ENCODE peak calls at places on chromosomes 1 and 21, in six cellular contexts. T is psoas muscle, C is fibroblast of lung, G is fibroblast of the aortic adventitia, Q is GM20000, Y is astrocyte of the spinal cord. R is an unnamed sample.

GRCh38 chr1:224757508-224757907 is 141.4 kb downstream of the CNIH3 start:
- DNase-seq in T (no peak), C (no peak), G (no peak), Q (no peak), Y (no peak), R (no peak)

GRCh38 chr1:64315402-64315801 is 112.0 kb downstream of the UBE2U start:
- DNase-seq in T (no peak), C (no peak), G (no peak), Q (no peak), Y (no peak), R (no peak)

GRCh38 chr1:239810071-239810481 is 281.6 kb upstream of the FMN2 start:
- DNase-seq in T (no peak), C (no peak), G (no peak), Q (no peak), Y (peak), R (no peak)

GRCh38 chr21:8990326-8991087 is 1530.9 kb upstream of the TPTE start:
- DNase-seq in T (no peak), C (no peak), G (no peak), Q (no peak), Y (no peak), R (no peak)

GRCh38 chr1:154624756-154625643 is 17.0 kb upstream of the ADAR start:
- DNase-seq in T (no peak), C (peak), G (peak), Q (no peak), Y (peak), R (peak)

GRCh38 chr1:56922070-56922469 is 43.7 kb downstream of the C8B start:
- DNase-seq in T (no peak), C (no peak), G (no peak), Q (no peak), Y (no peak), R (no peak)

GRCh38 chr21:27079807-27080206 is 112.9 kb upstream of the ADAMTS5 start:
- DNase-seq in T (no peak), C (no peak), G (no peak), Q (no peak), Y (no peak), R (no peak)

GRCh38 chr1:25757151-25757845 is 42.7 kb upstream of the SELENON start:
- DNase-seq in T (no peak), C (no peak), G (no peak), Q (no peak), Y (no peak), R (no peak)

GRCh38 chr1:21175670-21176581 is 771 bp downstream of the EIF4G3 start:
- DNase-seq in T (peak), C (no peak), G (no peak), Q (peak), Y (peak), R (no peak)

GRCh38 chr1:30129001-30129408 is 594.4 kb downstream of the MATN1 start:
- DNase-seq in T (no peak), C (no peak), G (no peak), Q (no peak), Y (no peak), R (no peak)

GRCh38 chr1:247212012-247212411 is 40.2 kb upstream of the ZNF124 start:
- DNase-seq in T (no peak), C (no peak), G (no peak), Q (peak), Y (no peak), R (no peak)

GRCh38 chr1:186899977-186900376 is 71.2 kb downstream of the PLA2G4A start:
- DNase-seq in T (no peak), C (no peak), G (peak), Q (no peak), Y (no peak), R (no peak)

GRCh38 chr1:145979746-145980435 is 15.4 kb downstream of the POLR3GL start:
- DNase-seq in T (peak), C (peak), G (peak), Q (no peak), Y (no peak), R (no peak)

GRCh38 chr1:116153692-116154031 is 42.5 kb downstream of the MAB21L3 start:
- DNase-seq in T (no peak), C (no peak), G (no peak), Q (no peak), Y (no peak), R (no peak)

GRCh38 chr1:29384496-29385015 is 148.2 kb downstream of the PTPRU start:
- DNase-seq in T (no peak), C (no peak), G (no peak), Q (no peak), Y (no peak), R (no peak)

GRCh38 chr1:63593887-63594617 is 841 bp downstream of the PGM1 start:
- DNase-seq in T (peak), C (peak), G (peak), Q (peak), Y (peak), R (no peak)

GRCh38 chr1:16133007-16133961 is 22.6 kb downstream of the EPHA2 start:
- DNase-seq in T (no peak), C (no peak), G (no peak), Q (no peak), Y (no peak), R (no peak)

GRCh38 chr1:232962761-232963357 is 12.4 kb downstream of the NTPCR start:
- DNase-seq in T (no peak), C (peak), G (peak), Q (no peak), Y (peak), R (no peak)

GRCh38 chr1:148308832-148309458 is 156.9 kb upstream of the NBPF11 start:
- DNase-seq in T (no peak), C (no peak), G (peak), Q (no peak), Y (no peak), R (no peak)

GRCh38 chr1:11898086-11898785 is 28.0 kb downstream of the KIAA2013 start:
- DNase-seq in T (no peak), C (no peak), G (no peak), Q (no peak), Y (no peak), R (no peak)

GRCh38 chr1:234996245-234996757 is 132.3 kb downstream of the TOMM20 start:
- DNase-seq in T (no peak), C (peak), G (no peak), Q (no peak), Y (no peak), R (no peak)

GRCh38 chr1:229205854-229206253 is 65.1 kb upstream of the RAB4A start:
- DNase-seq in T (no peak), C (no peak), G (no peak), Q (no peak), Y (no peak), R (no peak)

GRCh38 chr21:42750737-42751530 is 97.5 kb downstream of the PDE9A start:
- DNase-seq in T (no peak), C (no peak), G (no peak), Q (no peak), Y (no peak), R (no peak)

GRCh38 chr1:226306425-226306824 is 2.5 kb downstream of the LIN9 start:
- DNase-seq in T (no peak), C (no peak), G (no peak), Q (no peak), Y (no peak), R (no peak)

GRCh38 chr21:44930543-44930981 is 9.3 kb upstream of the SLX9 start:
- DNase-seq in T (peak), C (no peak), G (no peak), Q (peak), Y (no peak), R (no peak)

GRCh38 chr1:1387098-1388077 is 11.7 kb downstream of the CCNL2 start:
- DNase-seq in T (no peak), C (no peak), G (no peak), Q (no peak), Y (no peak), R (no peak)

DNA sequence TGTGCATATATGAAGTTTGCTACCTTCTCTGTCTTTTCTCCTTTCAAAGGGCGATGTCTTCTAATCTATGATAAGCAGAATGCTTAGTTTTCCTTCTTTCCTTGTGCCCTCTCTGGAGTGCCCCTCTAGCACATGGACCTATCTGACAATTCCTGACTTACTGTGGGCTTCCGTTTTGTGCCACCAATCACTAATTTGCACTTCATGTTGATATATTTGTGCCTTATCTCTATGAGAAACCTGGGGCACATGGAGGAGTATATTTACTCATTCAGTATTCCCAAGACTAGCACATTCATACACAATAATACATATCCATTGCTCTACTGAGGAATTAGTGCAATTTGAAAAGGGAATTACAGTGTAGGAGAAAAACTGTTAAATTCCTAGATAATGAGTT is 197.7 kb downstream of the CTH start:
- DNase-seq in T (no peak), C (no peak), G (no peak), Q (no peak), Y (no peak), R (no peak)
- TF ChIP-seq CTCF in T (no peak), C (no peak), G (no peak), Q (no peak), Y (no peak), R (no peak)

DNA sequence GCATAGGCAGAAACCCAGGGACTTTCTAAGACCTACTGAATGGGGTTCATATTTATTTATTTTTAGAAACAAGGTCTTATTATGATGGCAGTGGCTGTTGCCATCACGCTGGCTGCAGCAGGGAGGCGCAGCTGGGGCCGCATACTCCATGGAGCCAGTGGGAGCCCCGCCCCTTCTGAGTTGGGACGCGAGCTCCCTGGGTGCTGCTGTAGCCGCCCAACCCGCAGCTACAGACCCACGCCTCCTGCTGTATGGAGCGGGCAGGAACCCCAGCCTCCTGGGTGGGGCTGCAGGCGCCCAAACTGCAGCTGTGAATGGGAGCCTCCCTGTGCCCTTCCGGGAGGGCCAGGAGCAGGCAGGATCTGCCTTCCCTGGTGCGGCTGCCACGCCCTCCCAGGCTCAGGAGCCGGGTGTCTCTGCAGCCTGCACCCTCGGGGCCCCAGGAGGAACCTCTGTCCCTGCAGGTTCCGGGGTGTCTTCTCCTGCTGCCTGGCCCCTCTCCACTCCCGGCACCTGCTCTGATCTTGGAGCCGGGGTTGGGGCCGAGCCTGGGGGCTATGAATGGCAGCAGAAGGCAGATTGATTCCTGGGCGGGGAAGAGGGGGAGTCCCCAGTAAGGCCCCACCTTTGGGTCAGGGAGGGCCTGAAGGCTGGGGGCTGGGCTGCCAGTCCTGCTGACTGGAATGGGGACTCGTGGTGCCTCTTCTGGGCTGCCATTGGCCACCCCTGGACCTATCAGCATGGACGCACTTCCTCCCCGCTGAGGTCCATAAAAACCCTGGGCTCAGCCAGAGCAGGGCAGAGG is 66.5 kb upstream of the LRRN2 start:
- DNase-seq in T (no peak), C (no peak), G (no peak), Q (no peak), Y (no peak), R (no peak)
- TF ChIP-seq CTCF in T (no peak), C (no peak), G (no peak), Q (no peak), Y (no peak), R (no peak)

GRCh38 chr21:38511662-38512243 is 13.5 kb upstream of the ERG start:
- DNase-seq in T (no peak), C (no peak), G (no peak), Q (no peak), Y (no peak), R (no peak)
- TF ChIP-seq CTCF in T (no peak), C (no peak), G (peak), Q (no peak), Y (no peak), R (no peak)

GRCh38 chr1:119516680-119517079 is 9.7 kb downstream of the HSD3B1 start:
- DNase-seq in T (no peak), C (no peak), G (no peak), Q (no peak), Y (no peak), R (no peak)
- TF ChIP-seq CTCF in T (no peak), C (no peak), G (no peak), Q (no peak), Y (no peak), R (no peak)

GRCh38 chr1:69404486-69404885 is 163.2 kb upstream of the LRRC7 start:
- DNase-seq in T (no peak), C (no peak), G (no peak), Q (no peak), Y (no peak), R (no peak)

GRCh38 chr1:69403911-69404310 is 163.8 kb upstream of the LRRC7 start:
- DNase-seq in T (no peak), C (no peak), G (no peak), Q (no peak), Y (no peak), R (no peak)

GRCh38 chr1:69401894-69402293 is 165.8 kb upstream of the LRRC7 start:
- DNase-seq in T (no peak), C (no peak), G (no peak), Q (no peak), Y (no peak), R (no peak)

DNA sequence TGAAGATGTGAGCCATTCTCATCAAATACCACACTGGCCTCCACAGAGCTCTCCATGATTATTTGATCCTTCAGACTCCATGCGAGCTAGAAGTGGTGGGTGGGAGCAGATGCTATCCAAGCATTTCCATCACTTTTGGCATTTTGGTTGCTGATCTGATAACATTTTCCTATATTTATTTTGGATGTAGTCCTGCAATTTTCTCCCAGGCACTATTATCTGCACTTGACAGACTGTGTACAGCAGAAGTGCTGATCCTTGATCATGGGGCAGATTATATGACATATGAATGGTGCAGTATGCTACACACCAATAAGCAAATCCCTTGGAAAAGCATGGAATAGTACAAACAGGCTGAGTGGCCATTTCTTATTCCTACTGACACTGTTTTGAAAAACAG is 167.6 kb upstream of the LRRC7 start:
- DNase-seq in T (no peak), C (no peak), G (no peak), Q (no peak), Y (no peak), R (no peak)
- TF ChIP-seq CTCF in T (no peak), C (no peak), G (no peak), Q (no peak), Y (no peak), R (no peak)

GRCh38 chr1:201375169-201375568 is 2.3 kb downstream of the TNNT2 start:
- DNase-seq in T (no peak), C (no peak), G (no peak), Q (no peak), Y (no peak), R (no peak)
- TF ChIP-seq CTCF in T (no peak), C (peak), G (peak), Q (no peak), Y (peak), R (peak)

DNA sequence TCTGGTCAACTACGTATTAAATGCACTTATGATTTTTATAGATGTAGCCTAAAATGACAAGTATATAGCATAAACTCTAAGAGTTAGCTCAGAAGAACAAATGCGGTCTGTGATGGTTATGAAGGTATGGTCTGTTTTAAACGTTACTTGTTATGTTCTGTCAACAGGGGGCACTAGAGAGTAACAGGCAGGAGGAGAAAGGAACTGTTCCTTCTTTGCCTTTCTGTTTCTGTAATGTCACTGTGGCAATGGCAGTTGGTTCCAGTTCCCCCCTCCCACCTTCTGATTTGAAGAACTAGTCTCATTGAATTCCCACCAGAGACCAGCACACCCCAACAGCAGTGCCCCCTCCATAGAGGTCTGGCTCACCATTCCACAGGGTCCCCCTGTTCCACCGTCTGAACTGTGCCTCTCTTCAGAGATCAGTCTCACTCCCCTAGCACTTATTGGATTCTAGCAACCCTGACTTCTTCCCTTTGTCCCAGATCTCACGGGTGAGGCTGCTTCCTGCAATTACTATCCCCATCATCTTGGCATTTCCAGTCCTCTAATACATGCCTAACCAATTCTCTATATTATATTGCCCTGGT is 14.0 kb downstream of the KRTAP24-1 start:
- DNase-seq in T (no peak), C (no peak), G (no peak), Q (no peak), Y (no peak), R (no peak)
- TF ChIP-seq CTCF in T (no peak), C (no peak), G (no peak), Q (no peak), Y (peak), R (no peak)

GRCh38 chr1:206029484-206029883 is 5.8 kb upstream of the CTSE start:
- DNase-seq in T (peak), C (peak), G (peak), Q (no peak), Y (no peak), R (no peak)

GRCh38 chr1:206035027-206035426 is 11.3 kb upstream of the CTSE start:
- DNase-seq in T (no peak), C (no peak), G (no peak), Q (no peak), Y (no peak), R (no peak)

GRCh38 chr1:206032356-206033140 is 8.9 kb upstream of the CTSE start:
- DNase-seq in T (no peak), C (no peak), G (peak), Q (no peak), Y (no peak), R (no peak)

GRCh38 chr1:206025283-206025820 is 1.7 kb upstream of the CTSE start:
- DNase-seq in T (no peak), C (no peak), G (no peak), Q (no peak), Y (no peak), R (no peak)

DNA sequence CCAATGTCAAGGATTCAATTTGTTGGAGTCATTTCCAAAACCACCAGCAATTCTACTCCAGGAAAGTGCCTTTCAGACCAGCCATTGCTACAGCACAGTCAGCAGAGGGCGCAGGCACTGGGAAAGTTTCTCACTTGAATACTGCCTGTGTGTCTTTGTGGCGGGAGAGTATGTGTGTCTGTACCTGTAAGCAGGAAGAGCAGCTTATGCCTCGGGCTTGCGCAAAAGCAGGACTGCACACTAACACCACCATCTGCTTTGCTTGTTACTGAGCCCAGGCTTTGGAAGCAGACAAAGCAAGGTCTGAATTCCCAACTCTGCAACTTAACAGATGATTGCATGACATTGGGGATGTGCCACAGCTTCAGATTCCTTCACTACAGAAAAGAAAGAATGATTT is 7.0 kb upstream of the CTSE start:
- DNase-seq in T (no peak), C (peak), G (peak), Q (peak), Y (peak), R (peak)
- TF ChIP-seq CTCF in T (peak), C (peak), G (peak), Q (peak), Y (peak), R (peak)

GRCh38 chr1:96362623-96363022 is 359.0 kb upstream of the PTBP2 start:
- DNase-seq in T (no peak), C (peak), G (peak), Q (no peak), Y (peak), R (peak)

GRCh38 chr1:96360036-96360795 is 361.4 kb upstream of the PTBP2 start:
- DNase-seq in T (no peak), C (peak), G (peak), Q (no peak), Y (peak), R (no peak)

GRCh38 chr1:96364576-96364975 is 357.0 kb upstream of the PTBP2 start:
- DNase-seq in T (no peak), C (peak), G (peak), Q (no peak), Y (peak), R (no peak)

GRCh38 chr1:96361961-96362360 is 359.6 kb upstream of the PTBP2 start:
- DNase-seq in T (no peak), C (peak), G (no peak), Q (no peak), Y (peak), R (no peak)

GRCh38 chr1:96361251-96361856 is 360.2 kb upstream of the PTBP2 start:
- DNase-seq in T (no peak), C (no peak), G (no peak), Q (no peak), Y (no peak), R (no peak)
- TF ChIP-seq CTCF in T (no peak), C (no peak), G (no peak), Q (no peak), Y (no peak), R (no peak)